ENCODE peak calls at places on chromosome 11, in five cellular contexts. X is pancreas, B is choroid plexus epithelial cell, A is mesothelial cell of epicardium, L is astrocyte of the spinal cord. D is an unnamed sample.

GRCh38 chr11:39678996-39679395 is 1780.5 kb downstream of the LRRC4C start:
- DNase-seq in X (no peak), A (no peak), L (peak), B (no peak), D (no peak)

GRCh38 chr11:132718711-132719641 is 813.3 kb downstream of the OPCML start:
- DNase-seq in L (peak), B (peak), X (no peak), A (no peak), D (no peak)

GRCh38 chr11:12157241-12157661 is 46.9 kb downstream of the MICAL2 start:
- DNase-seq in B (peak), X (no peak), A (no peak), L (peak), D (no peak)

GRCh38 chr11:126815111-126815510 is 185.5 kb downstream of the KIRREL3 start:
- DNase-seq in B (no peak), L (peak), A (no peak), X (no peak), D (no peak)

GRCh38 chr11:43723617-43724016 is 43.1 kb downstream of the HSD17B12 start:
- DNase-seq in X (no peak), A (no peak), B (peak), L (no peak), D (no peak)

GRCh38 chr11:11580831-11581492 is 40.8 kb downstream of the GALNT18 start:
- DNase-seq in X (no peak), L (no peak), A (no peak), B (no peak), D (no peak)

GRCh38 chr11:46914363-46914762 is 4.0 kb downstream of the LRP4 start:
- DNase-seq in L (peak), A (no peak), B (peak), X (no peak), D (peak)

GRCh38 chr11:30914143-30914762 is 328.1 kb upstream of the MPPED2 start:
- DNase-seq in A (peak), B (peak), L (peak), X (peak), D (peak)

GRCh38 chr11:134905966-134906955 is 494.2 kb upstream of the B3GAT1 start:
- DNase-seq in L (no peak), X (no peak), A (no peak), B (no peak), D (peak)

GRCh38 chr11:31492320-31492913 is 17.0 kb downstream of the IMMP1L start:
- DNase-seq in B (peak), L (peak), X (no peak), A (no peak), D (no peak)

GRCh38 chr11:32428665-32429293 is 6.6 kb downstream of the WT1 start:
- DNase-seq in X (no peak), B (no peak), A (no peak), L (no peak), D (no peak)

GRCh38 chr11:24064309-24064903 is 432.4 kb upstream of the LUZP2 start:
- DNase-seq in L (peak), B (peak), X (no peak), A (no peak), D (no peak)

GRCh38 chr11:11960687-11961086 is 47.7 kb downstream of the DKK3 start:
- DNase-seq in B (no peak), A (no peak), X (no peak), L (no peak), D (no peak)

GRCh38 chr11:70604630-70605520 is 206.5 kb downstream of the CTTN start:
- DNase-seq in B (no peak), X (no peak), L (no peak), A (no peak), D (no peak)

GRCh38 chr11:64447717-64448598 is 89.0 kb downstream of the RPS6KA4 start:
- DNase-seq in B (peak), A (no peak), X (peak), L (no peak), D (no peak)

GRCh38 chr11:107859459-107860239 is 1.1 kb upstream of the SLC35F2 start:
- DNase-seq in X (peak), A (no peak), B (no peak), L (no peak), D (peak)

GRCh38 chr11:71329731-71330130 is 77.4 kb upstream of the SHANK2 start:
- DNase-seq in B (no peak), X (no peak), L (no peak), A (no peak), D (no peak)

GRCh38 chr11:128310676-128311445 is 276.5 kb downstream of the ETS1 start:
- DNase-seq in L (no peak), B (peak), X (no peak), A (no peak), D (no peak)

GRCh38 chr11:134170177-134170908 is 53.4 kb downstream of the NCAPD3 start:
- DNase-seq in B (peak), X (no peak), A (no peak), L (no peak), D (no peak)

GRCh38 chr11:116851631-116852030 is 14.2 kb upstream of the APOA1 start:
- DNase-seq in B (no peak), L (no peak), X (no peak), A (no peak), D (no peak)

GRCh38 chr11:66631883-66632282 is 6.6 kb upstream of the RBM4 start:
- DNase-seq in B (no peak), A (no peak), X (no peak), L (no peak), D (no peak)

GRCh38 chr11:3359092-3359824 is 19.7 kb downstream of the ZNF195 start:
- DNase-seq in X (no peak), B (no peak), A (no peak), L (no peak), D (no peak)

GRCh38 chr11:31240340-31240904 is 129.1 kb downstream of the DCDC1 start:
- DNase-seq in L (peak), B (peak), X (no peak), A (peak), D (no peak)

GRCh38 chr11:85694385-85694980 is 8.5 kb upstream of the CCDC89 start:
- DNase-seq in A (no peak), X (no peak), B (peak), L (peak), D (no peak)

GRCh38 chr11:131748146-131749050 is 378.0 kb downstream of the NTM start:
- DNase-seq in X (peak), B (peak), L (peak), A (peak), D (peak)

GRCh38 chr11:114846040-114846791 is 167.9 kb downstream of the NXPE2 start:
- DNase-seq in L (peak), A (no peak), B (no peak), X (no peak), D (no peak)

GRCh38 chr11:28715726-28716125 is 607.5 kb downstream of the METTL15 start:
- DNase-seq in B (no peak), X (no peak), A (no peak), L (no peak), D (no peak)

DNA sequence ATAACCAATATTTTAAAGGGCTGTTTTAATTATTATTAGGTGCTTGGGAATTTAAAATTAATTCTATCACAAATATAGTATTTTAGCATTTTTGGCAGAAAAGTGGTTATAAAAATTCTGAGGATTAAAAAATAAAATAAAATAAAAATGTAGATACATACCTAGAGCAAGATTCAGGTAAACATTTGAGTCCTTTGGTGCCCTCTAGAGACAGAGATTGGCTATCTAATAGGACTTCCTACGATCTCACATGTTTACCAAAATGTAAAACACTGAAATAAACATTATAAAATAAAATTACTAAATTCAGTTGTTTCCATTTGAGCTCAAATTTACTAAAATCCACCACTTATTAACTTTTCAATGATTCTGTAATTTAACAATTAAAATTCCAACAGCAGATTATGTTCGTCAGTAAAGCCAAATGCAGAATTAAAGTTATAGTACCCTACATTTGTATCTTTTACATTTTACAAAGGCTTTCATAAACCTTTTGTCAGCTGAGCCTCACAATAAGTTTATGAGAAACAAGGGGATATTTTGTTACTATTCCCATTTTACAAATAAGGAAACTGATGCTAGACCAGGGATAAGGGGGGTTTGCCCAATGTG is 27.7 kb downstream of the SLC36A4 start:
- DNase-seq in L (peak), B (peak), X (no peak), A (no peak), D (no peak)
- TF ChIP-seq CTCF in L (peak), B (peak), X (no peak), A (peak), D (peak)

GRCh38 chr11:61380914-61381313 is 11.5 kb upstream of the TMEM216 start:
- DNase-seq in X (no peak), B (no peak), A (no peak), L (no peak), D (no peak)

GRCh38 chr11:61390161-61390560 is 2.2 kb upstream of the TMEM216 start:
- DNase-seq in A (no peak), B (no peak), X (no peak), L (no peak), D (no peak)

GRCh38 chr11:61378713-61379313 is 13.6 kb upstream of the TMEM216 start:
- DNase-seq in A (no peak), X (no peak), B (peak), L (peak), D (no peak)

GRCh38 chr11:61384271-61385242 is 7.8 kb upstream of the TMEM216 start:
- DNase-seq in X (no peak), B (peak), A (no peak), L (no peak), D (no peak)
- TF ChIP-seq CTCF in X (no peak), B (peak), A (no peak), L (peak), D (no peak)

GRCh38 chr11:75270896-75271415 is 30.4 kb downstream of the TPBGL start:
- DNase-seq in A (no peak), X (no peak), B (peak), L (no peak), D (peak)
- TF ChIP-seq CTCF in A (no peak), X (no peak), B (peak), L (peak), D (peak)

GRCh38 chr11:36601145-36601544 is 3.1 kb upstream of the RAG2 start:
- DNase-seq in L (no peak), B (no peak), X (no peak), A (no peak), D (no peak)

GRCh38 chr11:36594316-36594989 is at the start of gene IFTAP:
- DNase-seq in B (peak), A (peak), X (peak), L (peak), D (peak)

GRCh38 chr11:36598051-36598450 is at the start of gene RAG2:
- DNase-seq in L (no peak), B (no peak), X (no peak), A (no peak), D (no peak)

GRCh38 chr11:36600155-36600554 is 2.1 kb upstream of the RAG2 start:
- DNase-seq in X (no peak), B (no peak), A (no peak), L (no peak), D (no peak)

DNA sequence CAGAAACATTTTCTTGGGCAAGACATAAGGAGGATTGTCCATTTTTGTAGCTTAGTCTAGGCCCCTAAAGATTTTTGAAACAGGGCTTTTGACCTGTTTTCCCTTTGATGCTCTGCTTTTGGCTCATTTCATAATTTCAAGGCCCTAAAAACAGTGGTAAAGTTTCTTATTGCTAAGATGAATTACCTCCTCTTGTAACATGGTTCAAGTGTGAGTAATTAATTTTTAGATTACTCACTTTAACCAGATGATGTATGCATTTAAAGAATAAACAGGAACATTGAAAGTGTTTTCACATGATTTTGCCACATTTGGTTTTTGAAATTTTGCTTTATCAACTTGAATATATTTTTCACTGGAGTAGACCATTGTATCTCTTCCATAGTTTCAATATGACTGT is 1.2 kb downstream of the RAG2 start:
- DNase-seq in X (no peak), L (no peak), B (no peak), A (no peak), D (no peak)
- TF ChIP-seq CTCF in X (no peak), L (no peak), B (no peak), A (no peak), D (no peak)

GRCh38 chr11:73186294-73186850 is 31.7 kb upstream of the P2RY2 start:
- DNase-seq in X (no peak), B (no peak), A (no peak), L (no peak), D (no peak)

GRCh38 chr11:73186886-73187285 is 31.2 kb upstream of the P2RY2 start:
- DNase-seq in A (no peak), X (no peak), L (no peak), B (no peak), D (no peak)

GRCh38 chr11:73187854-73188253 is 30.2 kb upstream of the P2RY2 start:
- DNase-seq in A (no peak), L (no peak), B (no peak), X (no peak), D (no peak)

GRCh38 chr11:73184953-73185671 is 33.0 kb upstream of the P2RY2 start:
- DNase-seq in X (peak), L (peak), A (peak), B (peak), D (peak)

GRCh38 chr11:73185680-73186293 is 32.3 kb upstream of the P2RY2 start:
- DNase-seq in X (no peak), L (peak), A (no peak), B (peak), D (no peak)
- TF ChIP-seq CTCF in X (no peak), L (no peak), A (no peak), B (no peak), D (no peak)

DNA sequence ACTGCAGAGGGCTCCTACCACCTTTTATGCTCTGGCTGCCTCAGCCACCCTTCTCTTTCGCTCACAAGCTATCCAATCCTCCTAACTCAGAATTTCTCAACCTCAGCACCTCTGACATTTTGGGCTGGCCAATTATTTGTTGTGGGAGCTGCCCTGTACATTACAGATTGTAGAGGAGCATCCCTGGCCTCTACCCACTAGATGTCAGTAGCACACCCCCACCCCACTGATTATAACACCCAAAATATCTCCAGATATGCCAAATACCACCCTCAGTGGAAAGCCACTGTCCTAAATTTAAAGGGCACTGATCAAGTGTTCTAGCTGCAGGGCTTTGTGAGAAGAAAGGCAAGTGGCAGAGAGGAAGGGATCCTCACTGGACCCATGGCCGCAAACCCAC is 443.1 kb downstream of the SOX6 start:
- DNase-seq in X (no peak), B (no peak), L (no peak), A (no peak), D (no peak)
- TF ChIP-seq CTCF in X (no peak), B (no peak), L (peak), A (no peak), D (peak)

DNA sequence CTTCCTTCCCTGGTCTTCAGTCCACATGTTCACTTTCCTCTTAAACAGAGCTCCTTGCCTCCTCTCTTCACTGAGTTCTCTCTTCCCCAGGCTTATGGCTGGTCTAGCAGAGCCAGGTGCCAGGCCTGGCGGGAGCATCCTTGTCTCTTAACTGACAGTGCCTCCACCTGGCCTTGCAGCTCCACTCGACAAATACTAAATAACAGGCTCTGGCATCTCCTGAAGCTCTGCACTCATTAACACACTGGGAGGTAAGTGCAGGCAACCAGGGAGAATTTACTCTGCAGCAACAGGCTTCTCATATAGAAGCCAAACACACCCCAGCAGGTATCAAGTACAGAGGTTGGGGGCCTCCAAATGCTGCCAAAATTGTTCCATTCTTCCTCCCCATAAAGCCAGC is 438.1 kb downstream of the SOX6 start:
- DNase-seq in A (no peak), X (no peak), L (no peak), B (no peak), D (no peak)
- TF ChIP-seq CTCF in A (no peak), X (no peak), L (no peak), B (no peak), D (no peak)

DNA sequence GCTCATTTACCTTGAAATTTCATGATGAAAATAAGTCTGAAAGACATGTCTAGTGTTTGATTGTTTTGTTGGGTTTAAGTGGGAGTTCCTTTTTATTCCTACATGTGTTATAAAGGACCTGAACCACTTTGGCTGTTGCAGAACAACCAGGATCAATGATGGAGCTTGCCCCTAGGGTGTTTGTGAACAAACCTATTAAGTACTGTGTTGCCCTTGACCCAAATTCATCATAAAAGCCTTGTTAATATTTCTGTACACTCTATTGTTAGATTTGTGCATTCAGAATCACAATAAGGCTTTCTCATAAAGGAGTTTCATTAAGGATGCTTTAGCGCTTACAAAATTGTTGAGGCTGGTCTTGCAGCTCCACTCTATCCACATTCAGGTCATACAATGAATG is 452.6 kb downstream of the NELL1 start:
- DNase-seq in L (no peak), A (no peak), X (no peak), B (no peak), D (no peak)
- TF ChIP-seq CTCF in L (no peak), A (no peak), X (no peak), B (no peak), D (no peak)

D was measured in heart left ventricle.